ENCODE peak calls at places on chromosomes 3 and 15, in five cellular contexts. N is OCI-LY7; U is CD4-positive, alpha-beta memory T cell; P is mucosa of descending colon; V is ovary. L is an unnamed sample. For H3K36me3, the result is how much of the 10 kb centered on the place peaks cover.

GRCh38 chr3:8460815-8461482 is 40.7 kb upstream of the LMCD1 start:
- DNase-seq in U (no peak), N (no peak), V (no peak), P (no peak), L (no peak)

GRCh38 chr3:160686955-160687535 is 10.1 kb downstream of the ARL14 start:
- DNase-seq in V (no peak), P (no peak), N (peak), U (no peak), L (no peak)

GRCh38 chr15:64895285-64896065 is 16.2 kb upstream of the ANKDD1A start:
- DNase-seq in V (no peak), N (peak), U (peak), P (no peak), L (no peak)

GRCh38 chr3:79039192-79039591 is 728.6 kb downstream of the ROBO1 start:
- DNase-seq in U (no peak), N (no peak), P (no peak), V (no peak), L (no peak)

GRCh38 chr3:18438586-18438985 is 13.4 kb upstream of the SATB1 start:
- DNase-seq in U (peak), P (peak), N (peak), V (no peak), L (peak)

GRCh38 chr3:147701195-147701594 is 292.0 kb downstream of the ZIC1 start:
- DNase-seq in U (no peak), P (no peak), N (no peak), V (no peak), L (no peak)

GRCh38 chr3:58414538-58415197 is 19.0 kb downstream of the PDHB start:
- DNase-seq in U (peak), N (peak), V (peak), P (no peak), L (no peak)

GRCh38 chr3:179852117-179852886 is 184.4 kb downstream of the PEX5L start:
- DNase-seq in U (no peak), V (no peak), P (no peak), N (no peak), L (no peak)

GRCh38 chr3:125266976-125267375 is 54.4 kb upstream of the SLC12A8 start:
- DNase-seq in P (no peak), U (no peak), N (no peak), V (no peak), L (no peak)

GRCh38 chr15:39453500-39454073 is 127.3 kb upstream of the THBS1 start:
- DNase-seq in P (no peak), V (no peak), N (no peak), U (no peak), L (no peak)

GRCh38 chr3:149605902-149606301 is 51.9 kb downstream of the WWTR1 start:
- DNase-seq in N (no peak), U (no peak), P (no peak), V (no peak), L (no peak)

GRCh38 chr3:64173567-64173966 is 51.7 kb downstream of the PRICKLE2 start:
- DNase-seq in V (no peak), N (no peak), P (no peak), U (no peak), L (no peak)

GRCh38 chr3:112974894-112975293 is at the start of gene CD200R1:
- DNase-seq in V (no peak), P (no peak), U (no peak), N (no peak), L (no peak)

GRCh38 chr15:81002254-81003022 is 1.7 kb downstream of the TLNRD1 start:
- DNase-seq in V (peak), N (no peak), P (peak), U (peak), L (no peak)

GRCh38 chr3:170021083-170021482 is 16.7 kb upstream of the GPR160 start:
- DNase-seq in V (no peak), U (no peak), N (peak), P (no peak), L (no peak)

GRCh38 chr3:42301446-42302175 is 35.6 kb upstream of the CCK start:
- DNase-seq in U (no peak), V (no peak), P (no peak), N (no peak), L (no peak)

GRCh38 chr15:100901296-100901695 is 17.9 kb upstream of the LRRK1 start:
- DNase-seq in U (no peak), V (no peak), P (no peak), N (no peak), L (no peak)

GRCh38 chr15:45704329-45705249 is 69.8 kb downstream of the SQOR start:
- DNase-seq in V (peak), N (no peak), U (peak), P (peak), L (peak)

GRCh38 chr3:184320099-184320445 is 5.7 kb downstream of the EIF4G1 start:
- DNase-seq in U (peak), N (no peak), V (peak), P (peak), L (peak)

GRCh38 chr3:65052101-65052500 is 364.3 kb upstream of the ADAMTS9 start:
- DNase-seq in U (no peak), V (no peak), N (no peak), P (no peak), L (no peak)

GRCh38 chr15:76140069-76140454 is 80.3 kb downstream of the TMEM266 start:
- DNase-seq in P (no peak), V (no peak), U (no peak), N (no peak), L (no peak)

GRCh38 chr3:138114431-138114918 is 933 bp downstream of the DZIP1L start:
- DNase-seq in N (no peak), V (peak), P (no peak), U (no peak), L (no peak)

GRCh38 chr15:74340139-74340538 is 27.3 kb downstream of the CYP11A1 start:
- DNase-seq in U (no peak), P (no peak), V (no peak), N (no peak), L (peak)

GRCh38 chr3:43432462-43432861 is 146.1 kb downstream of the SNRK start:
- DNase-seq in U (no peak), V (no peak), P (no peak), N (no peak), L (no peak)

DNA sequence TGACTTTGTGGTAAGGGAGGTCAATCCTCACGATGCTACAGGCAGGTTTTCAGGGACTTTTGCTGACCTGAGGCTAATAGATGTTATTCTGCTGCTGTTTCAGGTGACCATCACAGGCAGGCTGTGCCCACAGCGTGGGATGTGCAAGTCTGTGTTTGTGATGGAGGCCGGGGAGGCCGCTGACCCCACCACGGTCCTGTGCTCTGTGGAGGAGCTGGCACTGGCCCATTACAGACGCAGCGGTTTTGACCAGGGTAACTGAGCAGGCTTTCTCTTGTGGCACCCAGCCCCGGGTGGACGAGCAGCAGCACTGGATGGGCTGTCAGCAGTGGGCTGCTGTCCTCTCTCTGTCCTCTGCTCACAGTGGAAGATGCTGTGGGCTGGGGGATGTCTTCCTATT is 22.0 kb downstream of the FAN1 start:
- DNase-seq in P (no peak), V (no peak), U (no peak), N (no peak), L (no peak)
- H3K36me3 ChIP-seq in P (under half), V (under half), U (half or more), N (half or more), L (half or more)

GRCh38 chr3:66268864-66269263 is 48.1 kb downstream of the SLC25A26 start:
- DNase-seq in U (no peak), P (no peak), V (no peak), N (no peak), L (no peak)
- H3K36me3 ChIP-seq in U (under half), P (under half), V (under half), N (under half), L (under half)

DNA sequence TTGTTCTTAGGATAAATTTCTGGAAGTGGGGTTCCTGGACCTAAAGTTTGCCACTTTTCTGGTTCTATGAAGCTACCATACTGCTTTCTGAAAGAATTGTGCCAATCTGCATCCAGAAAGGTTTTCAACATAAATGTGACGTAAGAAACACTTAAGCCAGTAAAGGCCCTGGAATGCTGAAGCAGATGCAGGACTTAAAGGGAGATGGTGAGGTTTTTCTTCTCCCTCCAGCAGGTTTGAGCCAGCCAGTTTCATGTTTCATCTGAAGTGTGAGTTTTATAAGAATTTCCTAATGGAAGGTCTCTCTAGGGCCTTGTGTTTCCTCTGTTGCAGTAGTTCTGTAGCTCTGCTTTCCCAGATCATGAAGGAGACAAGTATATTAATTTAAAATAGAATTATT is 33.1 kb downstream of the ZNF592 start:
- DNase-seq in U (no peak), P (no peak), N (no peak), V (no peak), L (no peak)
- H3K36me3 ChIP-seq in U (under half), P (under half), N (half or more), V (under half), L (half or more)

GRCh38 chr15:59059076-59059597 is 45.8 kb upstream of the CCNB2 start:
- DNase-seq in V (no peak), N (no peak), U (no peak), P (no peak), L (no peak)
- H3K36me3 ChIP-seq in V (under half), N (half or more), U (half or more), P (under half), L (half or more)

GRCh38 chr3:119207512-119207875 is 33.2 kb downstream of the B4GALT4 start:
- DNase-seq in U (no peak), V (no peak), N (no peak), P (no peak), L (no peak)
- H3K36me3 ChIP-seq in U (under half), V (under half), N (under half), P (under half), L (under half)

GRCh38 chr15:60086676-60087446 is 82.8 kb downstream of the FOXB1 start:
- DNase-seq in P (no peak), N (no peak), V (no peak), U (no peak), L (no peak)
- H3K36me3 ChIP-seq in P (under half), N (under half), V (under half), U (under half), L (under half)

DNA sequence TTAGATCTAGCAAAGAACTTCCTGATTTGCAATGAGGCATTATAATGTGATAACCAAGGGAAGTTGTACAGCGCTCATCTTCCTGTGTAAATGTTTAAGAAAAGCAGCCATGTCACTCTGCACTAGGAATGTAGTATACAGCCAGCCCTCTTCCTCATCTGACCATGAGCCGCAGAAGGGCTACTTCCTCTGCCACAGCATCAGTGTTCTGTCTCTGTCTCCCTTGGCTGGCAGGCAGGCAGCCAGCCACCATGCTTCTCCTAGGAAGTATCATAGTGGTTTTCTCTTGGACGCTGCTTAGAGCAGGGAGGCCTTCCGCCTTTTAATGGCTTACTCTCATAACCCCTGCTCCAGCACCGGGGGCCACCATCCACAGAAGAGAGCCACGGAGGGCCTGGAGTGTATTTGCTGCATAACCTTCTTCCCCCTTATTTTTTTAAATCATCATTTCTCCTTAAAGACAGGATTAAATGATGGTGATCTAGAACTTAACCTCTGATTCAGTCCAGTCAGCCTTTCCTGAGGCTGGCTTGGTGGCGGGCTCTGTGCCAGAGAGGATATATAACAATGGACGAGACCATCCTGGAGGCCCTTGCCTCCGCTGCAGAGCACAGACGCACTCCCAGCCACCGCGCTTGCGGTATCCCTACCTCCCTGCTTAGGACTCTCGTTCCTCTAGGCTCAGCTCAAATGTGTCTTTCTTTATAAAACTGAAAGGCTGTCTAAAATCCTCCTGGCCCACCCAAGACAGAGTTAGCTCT is 57.3 kb upstream of the PLXNA1 start:
- DNase-seq in P (no peak), N (no peak), V (no peak), U (no peak), L (no peak)
- H3K36me3 ChIP-seq in P (under half), N (under half), V (under half), U (under half), L (under half)

DNA sequence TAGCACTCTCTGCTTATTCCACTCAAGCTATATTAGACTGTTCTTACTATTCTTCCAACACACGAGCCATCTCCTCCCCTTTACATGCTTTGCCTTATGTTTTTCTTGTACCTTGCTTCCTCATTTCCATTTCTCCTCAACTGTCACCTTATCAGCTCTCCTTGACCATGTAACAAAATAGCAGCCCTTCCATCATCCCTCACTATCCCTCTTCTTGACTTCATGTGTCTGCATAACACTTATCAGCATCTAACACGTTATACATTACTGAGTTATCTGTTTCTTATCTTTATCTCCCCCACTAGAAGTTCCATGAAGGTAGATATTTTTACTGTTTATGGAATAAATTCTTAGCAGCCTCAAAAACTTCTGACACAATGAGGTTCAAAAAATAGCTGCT is 45.3 kb downstream of the TRPM7 start:
- DNase-seq in V (no peak), U (no peak), N (no peak), P (no peak), L (no peak)
- H3K36me3 ChIP-seq in V (under half), U (under half), N (half or more), P (under half), L (half or more)